ENCODE peak calls at places on chromosomes 6 and 20, in six cellular contexts. K is NCI-H1105; R is lung microvascular endothelial cell; X is mucosa of gallbladder; N is CD4-positive, alpha-beta T cell; F is NCI-H1436. L is an unnamed sample.

GRCh38 chr6:62623851-62624532 is 338.0 kb upstream of the KHDRBS2 start:
- DNase-seq in K (no peak), R (no peak), X (no peak), N (no peak), F (no peak), L (no peak)

GRCh38 chr6:126127662-126128061 is 141.3 kb downstream of the TRMT11 start:
- DNase-seq in K (no peak), R (no peak), X (no peak), N (no peak), F (no peak), L (no peak)

GRCh38 chr6:111541720-111542065 is 58.7 kb upstream of the REV3L start:
- DNase-seq in K (no peak), R (no peak), X (no peak), N (no peak), F (no peak), L (no peak)

GRCh38 chr20:38658879-38659612 is 57.4 kb downstream of the ARHGAP40 start:
- DNase-seq in K (peak; percentile 80), R (peak; percentile 33), X (no peak), N (no peak), F (peak; percentile 96), L (no peak)

GRCh38 chr6:53293691-53294090 is 55.1 kb downstream of the ELOVL5 start:
- DNase-seq in K (no peak), R (no peak), X (no peak), N (no peak), F (no peak), L (no peak)

GRCh38 chr6:32529697-32530429 is at the start of gene HLA-DRB5:
- DNase-seq in K (no peak), R (no peak), X (peak; percentile 38), N (no peak), F (no peak), L (no peak)

GRCh38 chr6:111219785-111220184 is 132.5 kb downstream of the SLC16A10 start:
- DNase-seq in K (no peak), R (no peak), X (no peak), N (no peak), F (no peak), L (no peak)

GRCh38 chr20:53609501-53610445 is 16.1 kb upstream of the ZNF217 start:
- DNase-seq in K (peak; percentile 47), R (peak; percentile 27), X (peak; percentile 48), N (peak; percentile 76), F (peak; percentile 44), L (peak; percentile 28)

GRCh38 chr6:45741437-45742166 is 274.1 kb downstream of the CLIC5 start:
- DNase-seq in K (no peak), R (no peak), X (peak; percentile 18), N (no peak), F (no peak), L (no peak)

GRCh38 chr20:11826334-11826733 is 91.4 kb upstream of the BTBD3 start:
- DNase-seq in K (no peak), R (no peak), X (no peak), N (no peak), F (no peak), L (no peak)

GRCh38 chr20:41232971-41233926 is 84.3 kb downstream of the ZHX3 start:
- DNase-seq in K (no peak), R (peak; percentile 76), X (no peak), N (no peak), F (no peak), L (no peak)

GRCh38 chr6:134196568-134197301 is 121.2 kb downstream of the SGK1 start:
- DNase-seq in K (no peak), R (no peak), X (no peak), N (no peak), F (no peak), L (no peak)

GRCh38 chr6:113671440-113671839 is 185.7 kb upstream of the MARCKS start:
- DNase-seq in K (no peak), R (no peak), X (no peak), N (no peak), F (no peak), L (no peak)

GRCh38 chr20:25490656-25491445 is 83.4 kb downstream of the GINS1 start:
- DNase-seq in K (no peak), R (no peak), X (no peak), N (no peak), F (no peak), L (no peak)

GRCh38 chr6:17042422-17043147 is 59.3 kb upstream of the STMND1 start:
- DNase-seq in K (no peak), R (peak; percentile 2), X (peak; percentile 33), N (no peak), F (no peak), L (no peak)

GRCh38 chr6:12891595-12891994 is 175.0 kb downstream of the PHACTR1 start:
- DNase-seq in K (no peak), R (no peak), X (no peak), N (no peak), F (no peak), L (no peak)

GRCh38 chr6:145080651-145081050 is 654.7 kb downstream of the EPM2A start:
- DNase-seq in K (no peak), R (no peak), X (no peak), N (no peak), F (peak; percentile 6), L (no peak)

GRCh38 chr6:142787422-142787821 is 157.6 kb downstream of the HIVEP2 start:
- DNase-seq in K (no peak), R (no peak), X (no peak), N (no peak), F (no peak), L (no peak)

GRCh38 chr6:136226027-136226673 is 24.0 kb downstream of the MTFR2 start:
- DNase-seq in K (peak; percentile 35), R (peak; percentile 75), X (peak; percentile 53), N (peak; percentile 50), F (peak; percentile 43), L (peak; percentile 24)

L was measured in effector CD8-positive, alpha-beta T cell.